ENCODE peak calls at places on chromosomes 13 and 19, in ten cellular contexts. D is transverse colon, M is upper lobe of right lung, R is AG10803, G is astrocyte of the cerebellum, I is fibroblast of mammary gland, K is kidney epithelial cell, P is thoracic aorta, U is AG04450, V is cardiac muscle cell. Z is an unnamed sample.

GRCh38 chr13:32409561-32410440 is 18.1 kb downstream of the N4BP2L1 start:
- DNase-seq in D (no peak), M (no peak), R (peak), G (peak), I (peak), K (no peak), P (no peak), U (no peak), V (peak), Z (no peak)

GRCh38 chr13:71320452-71320851 is 546.6 kb downstream of the DACH1 start:
- DNase-seq in D (no peak), M (no peak), R (no peak), G (no peak), I (peak), K (no peak), P (no peak), U (peak), V (peak), Z (no peak)

GRCh38 chr19:31266196-31266595 is 83.0 kb downstream of the TSHZ3 start:
- DNase-seq in D (no peak), M (no peak), R (no peak), G (no peak), I (no peak), K (no peak), P (no peak), U (no peak), V (no peak), Z (no peak)

GRCh38 chr13:33227927-33228644 is 57.5 kb downstream of the STARD13 start:
- DNase-seq in D (no peak), M (no peak), R (no peak), G (no peak), I (no peak), K (no peak), P (no peak), U (no peak), V (no peak), Z (no peak)

GRCh38 chr13:73355134-73355533 is 296.3 kb downstream of the KLF5 start:
- DNase-seq in D (no peak), M (no peak), R (no peak), G (no peak), I (no peak), K (no peak), P (no peak), U (no peak), V (no peak), Z (no peak)

GRCh38 chr19:38715540-38715939 is 28.7 kb downstream of the CAPN12 start:
- DNase-seq in D (no peak), M (no peak), R (no peak), G (no peak), I (no peak), K (no peak), P (peak), U (no peak), V (no peak), Z (no peak)

GRCh38 chr13:95533545-95534135 is 18.9 kb upstream of the CLDN10 start:
- DNase-seq in D (peak), M (no peak), R (no peak), G (no peak), I (no peak), K (no peak), P (no peak), U (no peak), V (no peak), Z (no peak)

GRCh38 chr13:49821216-49821820 is 28.8 kb upstream of the KPNA3 start:
- DNase-seq in D (no peak), M (no peak), R (peak), G (no peak), I (no peak), K (no peak), P (no peak), U (no peak), V (peak), Z (no peak)

GRCh38 chr13:113811081-113811928 is 52.3 kb downstream of the TMEM255B start:
- DNase-seq in D (no peak), M (no peak), R (no peak), G (no peak), I (no peak), K (no peak), P (no peak), U (no peak), V (no peak), Z (no peak)

GRCh38 chr13:45838171-45838745 is 13.3 kb downstream of the SIAH3 start:
- DNase-seq in D (no peak), M (no peak), R (no peak), G (no peak), I (no peak), K (no peak), P (no peak), U (no peak), V (no peak), Z (no peak)

GRCh38 chr13:104943331-104943730 is 1592.1 kb downstream of the EFNB2 start:
- DNase-seq in D (no peak), M (no peak), R (no peak), G (no peak), I (no peak), K (no peak), P (no peak), U (no peak), V (no peak), Z (no peak)

GRCh38 chr19:10478903-10479384 is 24.2 kb downstream of the KEAP1 start:
- DNase-seq in D (peak), M (peak), R (peak), G (peak), I (peak), K (no peak), P (peak), U (peak), V (peak), Z (no peak)

GRCh38 chr19:2798733-2799132 is 13.4 kb downstream of the THOP1 start:
- DNase-seq in D (no peak), M (no peak), R (no peak), G (no peak), I (peak), K (no peak), P (no peak), U (no peak), V (peak), Z (no peak)

GRCh38 chr13:114109646-114110045 is 22.8 kb downstream of the RASA3 start:
- DNase-seq in D (peak), M (peak), R (no peak), G (no peak), I (no peak), K (no peak), P (no peak), U (no peak), V (no peak), Z (no peak)

GRCh38 chr19:15260939-15261338 is 28.7 kb upstream of the EPHX3 start:
- DNase-seq in D (no peak), M (no peak), R (peak), G (no peak), I (no peak), K (no peak), P (no peak), U (no peak), V (no peak), Z (no peak)

GRCh38 chr13:25973085-25973484 is 78.7 kb downstream of the SHISA2 start:
- DNase-seq in D (no peak), M (no peak), R (no peak), G (no peak), I (no peak), K (no peak), P (no peak), U (no peak), V (no peak), Z (no peak)

GRCh38 chr13:112067871-112068305 is 939 bp downstream of the SOX1 start:
- DNase-seq in D (no peak), M (no peak), R (no peak), G (no peak), I (peak), K (no peak), P (no peak), U (no peak), V (peak), Z (no peak)

GRCh38 chr19:4870025-4870700 is 2.7 kb upstream of the PLIN3 start:
- DNase-seq in D (peak), M (peak), R (peak), G (peak), I (peak), K (peak), P (peak), U (peak), V (peak), Z (peak)

GRCh38 chr19:47302249-47302648 is 7.4 kb upstream of the C5AR1 start:
- DNase-seq in D (no peak), M (no peak), R (no peak), G (no peak), I (no peak), K (no peak), P (no peak), U (no peak), V (no peak), Z (no peak)
- TF ChIP-seq CTCF in D (no peak), M (no peak), R (no peak), G (no peak), I (no peak), K (no peak), P (no peak), U (no peak), V (no peak), Z (no peak)

GRCh38 chr19:53136432-53136831 is 3.7 kb upstream of the ZNF415 start:
- DNase-seq in D (no peak), M (no peak), R (no peak), G (no peak), I (no peak), K (no peak), P (no peak), U (no peak), V (no peak), Z (no peak)

GRCh38 chr19:53130506-53130905 is 2.2 kb downstream of the ZNF415 start:
- DNase-seq in D (no peak), M (no peak), R (no peak), G (no peak), I (no peak), K (no peak), P (no peak), U (no peak), V (no peak), Z (no peak)

GRCh38 chr19:53132231-53132991 is at the start of gene ZNF415:
- DNase-seq in D (peak), M (peak), R (peak), G (peak), I (peak), K (no peak), P (peak), U (peak), V (peak), Z (no peak)

GRCh38 chr19:53131085-53131484 is 1.6 kb downstream of the ZNF415 start:
- DNase-seq in D (no peak), M (no peak), R (no peak), G (no peak), I (no peak), K (no peak), P (no peak), U (no peak), V (no peak), Z (no peak)

GRCh38 chr19:53131732-53132131 is 978 bp downstream of the ZNF415 start:
- DNase-seq in D (no peak), M (no peak), R (no peak), G (no peak), I (no peak), K (no peak), P (no peak), U (no peak), V (no peak), Z (no peak)
- H3K4me3 ChIP-seq in D (no peak), M (peak), R (peak), G (peak), I (peak), K (no peak), P (peak), U (peak), V (peak), Z (peak)

GRCh38 chr19:41707502-41707812 is 969 bp upstream of the CEACAM5 start:
- DNase-seq in D (peak), M (no peak), R (no peak), G (no peak), I (no peak), K (no peak), P (no peak), U (no peak), V (no peak), Z (no peak)

GRCh38 chr19:41706741-41707501 is 1.5 kb upstream of the CEACAM5 start:
- DNase-seq in D (peak), M (peak), R (peak), G (no peak), I (peak), K (no peak), P (no peak), U (no peak), V (peak), Z (no peak)

GRCh38 chr19:41707871-41708371 is 505 bp upstream of the CEACAM5 start:
- DNase-seq in D (peak), M (no peak), R (no peak), G (no peak), I (no peak), K (no peak), P (no peak), U (no peak), V (no peak), Z (no peak)

GRCh38 chr19:41703602-41704293 is 4.7 kb upstream of the CEACAM5 start:
- DNase-seq in D (peak), M (peak), R (no peak), G (no peak), I (no peak), K (no peak), P (no peak), U (no peak), V (no peak), Z (no peak)

GRCh38 chr19:41705393-41706174 is 2.8 kb upstream of the CEACAM5 start:
- DNase-seq in D (peak), M (peak), R (no peak), G (no peak), I (peak), K (no peak), P (no peak), U (no peak), V (peak), Z (no peak)
- TF ChIP-seq CTCF in D (no peak), M (no peak), R (no peak), G (no peak), I (no peak), K (no peak), P (no peak), U (no peak), V (no peak), Z (no peak)

GRCh38 chr19:1510442-1510806 is 2.4 kb downstream of the ADAMTSL5 start:
- DNase-seq in D (no peak), M (no peak), R (no peak), G (no peak), I (no peak), K (no peak), P (no peak), U (no peak), V (no peak), Z (no peak)

GRCh38 chr19:1512671-1513491 is at the start of gene ADAMTSL5:
- DNase-seq in D (peak), M (peak), R (peak), G (no peak), I (peak), K (no peak), P (no peak), U (no peak), V (peak), Z (no peak)

GRCh38 chr19:1511989-1512338 is 855 bp downstream of the ADAMTSL5 start:
- DNase-seq in D (no peak), M (no peak), R (no peak), G (no peak), I (no peak), K (no peak), P (no peak), U (no peak), V (no peak), Z (no peak)

GRCh38 chr19:1510807-1511206 is 2.0 kb downstream of the ADAMTSL5 start:
- DNase-seq in D (no peak), M (no peak), R (no peak), G (no peak), I (no peak), K (no peak), P (no peak), U (no peak), V (no peak), Z (no peak)

GRCh38 chr19:1511318-1511988 is 1.4 kb downstream of the ADAMTSL5 start:
- DNase-seq in D (no peak), M (no peak), R (no peak), G (no peak), I (no peak), K (no peak), P (no peak), U (no peak), V (no peak), Z (no peak)
- H3K4me3 ChIP-seq in D (no peak), M (no peak), R (no peak), G (no peak), I (no peak), K (no peak), P (no peak), U (no peak), V (no peak), Z (no peak)

DNA sequence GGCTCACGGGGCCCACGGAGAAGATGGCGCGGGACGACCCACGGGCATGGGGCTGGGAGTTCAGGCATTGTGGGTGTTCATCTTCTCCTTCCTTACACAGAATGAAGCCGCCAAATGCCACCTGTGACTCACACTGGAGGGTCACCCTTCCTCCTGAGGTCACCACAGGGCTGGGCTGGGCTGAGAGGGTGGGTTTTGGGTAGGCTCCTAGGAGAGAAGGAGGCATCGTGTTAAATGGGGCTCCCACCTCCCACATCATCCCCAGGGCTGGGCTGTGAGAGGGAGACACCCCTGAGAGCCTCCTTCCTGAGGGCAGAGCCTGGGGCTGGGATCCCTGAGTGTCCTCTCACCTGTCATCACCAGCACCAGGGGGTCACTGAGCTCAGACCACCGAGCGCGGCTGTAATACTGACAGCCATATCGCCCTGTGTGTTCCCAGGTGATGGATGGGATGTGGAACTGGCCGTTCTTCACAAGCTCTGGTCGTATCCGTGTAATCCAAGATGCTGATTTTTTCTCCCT is 1.4 kb downstream of the LILRB2 start:
- DNase-seq in D (no peak), M (no peak), R (no peak), G (no peak), I (no peak), K (no peak), P (no peak), U (no peak), V (no peak), Z (no peak)
- TF ChIP-seq CTCF in D (no peak), M (no peak), R (no peak), G (no peak), I (no peak), K (no peak), P (no peak), U (no peak), V (no peak), Z (no peak)

DNA sequence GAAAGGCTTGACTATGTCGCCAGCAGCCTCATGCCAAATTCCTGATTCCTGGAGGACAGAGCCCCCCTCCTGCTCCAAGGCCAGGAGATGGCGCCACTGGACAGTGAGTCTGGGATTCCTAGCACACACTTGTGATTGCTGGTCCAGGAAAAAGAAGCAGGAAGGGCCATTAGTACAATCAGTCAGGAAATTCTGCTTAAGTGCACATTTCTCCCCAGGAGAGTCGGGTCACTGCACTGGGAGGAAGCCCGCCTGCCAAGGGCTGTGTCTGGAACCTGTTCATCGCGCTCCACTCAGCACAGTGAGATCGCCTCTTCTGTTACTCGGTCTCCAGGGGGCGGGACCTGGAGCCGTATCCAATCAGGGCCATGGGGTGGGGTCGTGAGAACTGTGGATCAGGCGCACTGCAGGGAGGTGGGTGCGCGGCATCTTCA is 65.1 kb downstream of the ZNF823 start:
- DNase-seq in D (peak), M (peak), R (peak), G (peak), I (peak), K (no peak), P (no peak), U (no peak), V (peak), Z (peak)
- H3K4me3 ChIP-seq in D (no peak), M (peak), R (peak), G (peak), I (peak), K (peak), P (peak), U (peak), V (peak), Z (peak)

GRCh38 chr19:55099557-55100506 is 17.6 kb downstream of the PPP1R12C start:
- DNase-seq in D (no peak), M (no peak), R (no peak), G (no peak), I (no peak), K (no peak), P (no peak), U (no peak), V (no peak), Z (no peak)
- TF ChIP-seq CTCF in D (no peak), M (peak), R (peak), G (peak), I (peak), K (peak), P (no peak), U (no peak), V (peak), Z (peak)

Z was measured in epithelial cell of proximal tubule.